ENCODE peak calls at places on chromosomes 3 and 15, in four cellular contexts. U is right atrium auricular region, D is pancreas, A is B cell. B is an unnamed sample.

GRCh38 chr3:16174389-16174788 is at the start of gene GALNT15:
- DNase-seq in D (peak), U (peak), A (no peak), B (no peak)

GRCh38 chr3:115704661-115705338 is 81.5 kb downstream of the GAP43 start:
- DNase-seq in A (no peak), U (no peak), D (no peak), B (no peak)

GRCh38 chr3:127452321-127452821 is 138.2 kb downstream of the TPRA1 start:
- DNase-seq in D (no peak), A (no peak), U (no peak), B (no peak)

GRCh38 chr3:13601692-13602080 is 52.8 kb downstream of the FBLN2 start:
- DNase-seq in D (no peak), A (no peak), U (no peak), B (no peak)

GRCh38 chr3:12829886-12830784 is 11.2 kb downstream of the RPL32 start:
- DNase-seq in D (no peak), U (no peak), A (no peak), B (no peak)

GRCh38 chr3:159829056-159829995 is 159.3 kb upstream of the IL12A start:
- DNase-seq in A (no peak), D (peak), U (no peak), B (no peak)

GRCh38 chr3:161035711-161036110 is 69.4 kb downstream of the B3GALNT1 start:
- DNase-seq in D (no peak), U (no peak), A (no peak), B (no peak)

GRCh38 chr3:24522155-24522579 is 27.5 kb upstream of the THRB start:
- DNase-seq in U (no peak), D (no peak), A (no peak), B (no peak)

GRCh38 chr15:58383876-58384275 is 47.9 kb upstream of the LIPC start:
- DNase-seq in A (no peak), D (no peak), U (no peak), B (no peak)
- TF ChIP-seq CTCF in A (no peak), D (no peak), U (no peak), B (no peak)

GRCh38 chr3:104359546-104359945 is 1007.2 kb upstream of the ALCAM start:
- DNase-seq in U (no peak), D (no peak), A (no peak), B (no peak)

GRCh38 chr3:104367000-104367399 is 999.7 kb upstream of the ALCAM start:
- DNase-seq in D (no peak), A (no peak), U (no peak), B (no peak)

GRCh38 chr3:104360038-104360437 is 1006.7 kb upstream of the ALCAM start:
- DNase-seq in A (no peak), U (no peak), D (no peak), B (no peak)

DNA sequence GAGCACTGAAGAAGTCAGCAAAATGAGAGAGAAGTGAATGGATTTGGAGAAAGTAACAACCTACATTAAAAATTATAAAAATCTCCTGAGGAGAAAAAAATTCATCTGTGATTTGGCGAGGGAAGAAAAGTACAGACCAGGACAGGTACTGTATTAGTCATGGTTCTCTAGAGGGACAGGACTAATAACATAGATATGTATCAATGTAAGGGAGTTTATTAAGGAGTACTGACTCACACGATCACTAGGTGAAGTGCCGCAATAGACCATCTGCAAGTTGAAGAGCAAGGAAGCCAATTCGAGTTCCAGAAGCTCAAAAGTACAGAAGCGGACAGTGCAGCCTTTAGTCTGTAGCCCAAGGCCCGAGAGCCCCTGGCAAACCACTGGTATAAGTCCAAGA is 1004.4 kb upstream of the ALCAM start:
- DNase-seq in A (no peak), D (no peak), U (no peak), B (no peak)
- TF ChIP-seq CTCF in A (no peak), D (no peak), U (no peak), B (no peak)

GRCh38 chr3:178443634-178444033 is 92.6 kb upstream of the KCNMB2 start:
- DNase-seq in D (no peak), U (no peak), A (no peak), B (no peak)
- TF ChIP-seq CTCF in D (no peak), U (peak), A (no peak), B (peak)

DNA sequence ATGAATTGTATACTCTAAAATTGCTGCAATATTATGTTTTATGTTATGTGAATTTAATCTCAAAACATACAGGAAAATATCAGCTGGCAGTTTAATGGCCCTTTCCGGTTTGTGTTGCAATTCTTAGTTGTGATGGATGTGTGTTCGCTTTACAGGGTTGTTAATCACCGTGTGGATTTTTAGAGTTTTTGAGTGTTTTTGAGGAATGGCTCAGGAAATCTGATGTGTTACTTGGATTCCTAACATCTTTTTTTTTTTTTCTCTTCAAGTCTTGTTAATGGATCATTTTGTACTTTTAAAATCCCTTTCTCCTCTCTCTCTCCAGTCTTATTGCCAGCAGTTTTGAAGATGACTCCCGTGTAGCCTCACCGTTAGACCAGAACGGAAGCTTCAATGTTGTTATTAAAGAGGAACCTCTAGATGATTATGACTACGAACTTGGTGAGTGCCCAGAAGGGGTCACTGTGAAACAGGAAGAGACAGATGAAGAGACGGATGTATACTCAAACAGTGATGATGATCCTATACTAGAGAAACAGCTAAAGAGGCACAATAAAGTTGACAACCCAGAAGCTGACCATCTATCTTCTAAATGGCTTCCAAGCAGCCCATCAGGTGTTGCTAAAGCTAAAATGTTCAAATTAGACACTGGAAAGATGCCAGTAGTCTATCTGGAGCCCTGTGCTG is 35.7 kb downstream of the MGA start:
- DNase-seq in A (peak), D (no peak), U (no peak), B (peak)
- TF ChIP-seq CTCF in A (peak), D (no peak), U (no peak), B (peak)

DNA sequence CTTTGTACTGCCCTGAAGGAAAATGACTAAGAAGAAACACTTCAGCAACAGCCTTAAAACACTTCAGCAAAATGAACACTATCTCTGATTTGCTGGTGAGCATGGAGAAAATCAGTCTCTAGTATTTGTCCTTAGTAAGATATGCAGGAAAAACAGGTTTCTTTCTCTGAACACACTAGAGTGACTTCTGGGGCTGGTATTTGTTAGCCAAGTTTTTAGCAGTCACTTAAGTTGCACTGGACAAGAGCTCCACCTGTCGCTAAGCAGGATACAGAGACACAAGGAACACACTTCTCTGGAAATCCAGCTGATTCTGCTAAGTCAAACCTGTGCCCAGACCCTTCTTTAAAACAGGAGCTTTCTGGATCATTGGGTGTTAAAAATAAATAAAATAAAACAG is 65.3 kb downstream of the CHAC1 start:
- DNase-seq in U (no peak), D (peak), A (no peak), B (no peak)
- TF ChIP-seq CTCF in U (peak), D (peak), A (no peak), B (no peak)

DNA sequence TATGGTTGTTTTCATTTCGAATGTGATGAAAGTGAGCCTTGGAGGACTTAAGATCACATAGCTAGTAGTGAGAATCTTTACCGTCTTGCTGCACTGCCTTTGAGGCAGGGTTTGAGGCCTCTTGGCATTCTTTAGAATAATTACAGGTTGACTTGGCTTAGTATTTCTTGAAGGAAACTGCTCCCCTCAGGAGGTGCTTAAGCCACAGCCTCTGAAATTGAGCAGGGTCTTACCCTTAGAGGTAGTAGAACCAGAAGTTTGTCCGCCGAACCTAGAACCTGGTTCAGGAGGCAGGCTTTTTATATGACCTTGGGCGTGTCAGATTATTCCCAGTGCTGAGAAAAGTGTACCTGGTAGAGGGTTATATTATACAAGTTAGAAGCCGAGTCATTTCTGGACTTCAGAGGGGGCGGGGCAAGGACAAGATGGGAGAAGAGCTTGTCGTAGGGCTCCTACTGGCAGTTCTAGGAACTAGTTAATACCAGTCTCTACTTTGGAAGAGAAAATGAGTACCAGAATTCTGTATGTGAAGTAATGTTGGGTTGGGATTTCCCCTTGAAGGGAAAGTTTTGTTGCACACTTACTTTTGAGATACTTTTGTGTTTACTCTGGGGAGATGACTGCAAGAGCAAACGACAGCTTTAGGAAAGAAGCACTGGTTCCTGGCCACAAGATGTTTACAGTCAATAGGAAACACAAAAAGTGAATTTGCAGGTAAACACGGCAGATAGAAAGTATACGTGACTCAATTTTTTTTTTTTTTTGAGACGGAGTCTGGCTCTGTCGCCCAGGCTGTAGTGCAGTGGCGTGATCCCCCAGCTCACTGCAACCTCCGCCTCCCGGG is 1.3 kb downstream of the TFG start:
- DNase-seq in U (no peak), D (no peak), A (no peak), B (peak)
- TF ChIP-seq CTCF in U (peak), D (no peak), A (peak), B (no peak)

GRCh38 chr15:31263751-31264533 is 62.7 kb upstream of the KLF13 start:
- DNase-seq in A (peak), D (peak), U (peak), B (no peak)
- TF ChIP-seq CTCF in A (no peak), D (no peak), U (no peak), B (no peak)

DNA sequence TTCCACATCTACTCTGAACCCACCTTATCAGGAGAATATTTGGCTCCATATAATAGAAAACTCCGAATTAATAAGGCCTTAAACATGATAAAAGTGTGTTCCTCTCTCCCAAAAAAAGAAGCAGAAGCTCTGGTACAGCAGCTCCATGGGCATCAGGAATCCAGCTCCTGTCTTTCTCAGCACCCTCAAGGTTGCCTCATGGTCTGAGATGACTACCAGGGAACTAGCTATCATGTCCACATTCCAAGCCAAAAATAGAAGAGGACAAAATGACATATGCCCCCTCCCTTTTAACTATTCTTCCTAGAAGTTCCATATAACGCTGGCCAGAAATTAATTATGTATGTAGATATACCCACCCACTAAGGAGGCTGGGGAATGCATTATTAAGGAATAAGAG is 35.9 kb upstream of the CTDSPL start:
- DNase-seq in D (no peak), U (no peak), A (no peak), B (no peak)
- TF ChIP-seq CTCF in D (no peak), U (no peak), A (no peak), B (no peak)

GRCh38 chr3:171456765-171457164 is 3.4 kb downstream of the TNIK start:
- DNase-seq in A (no peak), U (no peak), D (no peak), B (no peak)

GRCh38 chr3:171455603-171456550 is 4.3 kb downstream of the TNIK start:
- DNase-seq in D (peak), U (no peak), A (no peak), B (no peak)

GRCh38 chr3:171451915-171452707 is 8.1 kb downstream of the TNIK start:
- DNase-seq in A (no peak), D (no peak), U (no peak), B (no peak)

GRCh38 chr3:171454026-171454425 is 6.2 kb downstream of the TNIK start:
- DNase-seq in A (no peak), U (no peak), D (no peak), B (no peak)

GRCh38 chr3:171453175-171453868 is 6.9 kb downstream of the TNIK start:
- DNase-seq in U (no peak), A (no peak), D (no peak), B (no peak)
- TF ChIP-seq CTCF in U (peak), A (no peak), D (no peak), B (no peak)

B was measured in GM20000.